ENCODE peak calls at places on chromosomes 4 and X, in seven cellular contexts. Z is stimulated activated CD8-positive, alpha-beta memory T cell treated with anti-CD3 and anti-CD28 coated beads, Interleukin-7, amount 100 ng/mL, for 24 hours; Y is NCI-H1092 treated with DMSO at 0.1 percent for 48 hours; Q is effector memory CD4-positive, alpha-beta T cell; M is foreskin fibroblast; X is astrocyte of the spinal cord; K is HEK293T. U is an unnamed sample.
A peak's percentile ranks its signal among the peaks of the same experiment; 100 is the strongest.

GRCh38 chr4:82988323-82988832 is 22.2 kb downstream of the LIN54 start:
- DNase-seq in Z (no peak), Y (no peak), Q (no peak), M (peak; percentile 86), X (peak; percentile 68), K (no peak), U (no peak)

GRCh38 chr4:3773552-3774001 is 7.4 kb downstream of the ADRA2C start:
- DNase-seq in Z (no peak), Y (no peak), Q (no peak), M (no peak), X (no peak), K (no peak), U (no peak)

GRCh38 chrX:35098419-35098818 is 155.8 kb downstream of the FAM47B start:
- DNase-seq in Z (no peak), Y (no peak), Q (no peak), M (peak; percentile 6), X (no peak), K (no peak), U (no peak)

GRCh38 chr4:4358093-4358840 is 28.6 kb upstream of the NSG1 start:
- DNase-seq in Z (no peak), Y (no peak), Q (no peak), M (no peak), X (no peak), K (no peak), U (no peak)

GRCh38 chr4:102246416-102246815 is 98.9 kb downstream of the SLC39A8 start:
- DNase-seq in Z (no peak), Y (no peak), Q (no peak), M (no peak), X (no peak), K (no peak), U (no peak)

GRCh38 chr4:66636321-66636720 is 909.0 kb downstream of the CENPC start:
- DNase-seq in Z (no peak), Y (no peak), Q (no peak), M (no peak), X (no peak), K (no peak), U (no peak)

GRCh38 chr4:40251366-40251765 is 54.5 kb downstream of the RHOH start:
- DNase-seq in Z (no peak), Y (no peak), Q (no peak), M (peak; percentile 67), X (no peak), K (no peak), U (no peak)

GRCh38 chr4:177367336-177367735 is 57.7 kb downstream of the NEIL3 start:
- DNase-seq in Z (no peak), Y (no peak), Q (no peak), M (peak; percentile 25), X (no peak), K (peak; percentile 25), U (no peak)

GRCh38 chr4:67167849-67168248 is 377.5 kb downstream of the CENPC start:
- DNase-seq in Z (no peak), Y (no peak), Q (no peak), M (no peak), X (no peak), K (no peak), U (no peak)

GRCh38 chrX:108165349-108166111 is 74.0 kb downstream of the ATG4A start:
- DNase-seq in Z (no peak), Y (no peak), Q (no peak), M (peak; percentile 73), X (peak; percentile 43), K (peak; percentile 74), U (peak; percentile 2)

GRCh38 chrX:150155396-150156048 is 207.6 kb upstream of the MAMLD1 start:
- DNase-seq in Z (no peak), Y (no peak), Q (no peak), M (peak; percentile 88), X (peak; percentile 40), K (no peak), U (no peak)

GRCh38 chr4:128846063-128846462 is 36.6 kb downstream of the JADE1 start:
- DNase-seq in Z (no peak), Y (peak; percentile 31), Q (no peak), M (no peak), X (no peak), K (no peak), U (no peak)

U was measured in COR-L47.